ENCODE peak calls at places on chromosomes 13 and 19, in eight cellular contexts. One of them, this sample, is unnamed.

GRCh38 chr13:46031581-46032263 is 20.8 kb downstream of the ZC3H13 start:
- DNase-seq in ovary: no peak
- DNase-seq in transverse colon: no peak
- DNase-seq in heart left ventricle: no peak
- DNase-seq in A549: no peak
- DNase-seq in IMR-90: peak; percentile 55
- DNase-seq in uterus: no peak
- DNase-seq in BE2C: no peak
- DNase-seq in this sample: no peak

GRCh38 chr13:49667773-49668172 is 23.5 kb downstream of the EBPL start:
- DNase-seq in IMR-90: peak; percentile 44
- DNase-seq in ovary: no peak
- DNase-seq in uterus: no peak
- DNase-seq in heart left ventricle: no peak
- DNase-seq in A549: no peak
- DNase-seq in transverse colon: no peak
- DNase-seq in BE2C: no peak
- DNase-seq in this sample: no peak

GRCh38 chr13:25803626-25804025 is 248.2 kb downstream of the SHISA2 start:
- DNase-seq in ovary: no peak
- DNase-seq in heart left ventricle: no peak
- DNase-seq in A549: no peak
- DNase-seq in IMR-90: no peak
- DNase-seq in transverse colon: no peak
- DNase-seq in uterus: no peak
- DNase-seq in BE2C: no peak
- DNase-seq in this sample: no peak

GRCh38 chr19:41997121-41997850 is 3.3 kb upstream of the ATP1A3 start:
- DNase-seq in IMR-90: peak; percentile 22
- DNase-seq in uterus: no peak
- DNase-seq in ovary: no peak
- DNase-seq in A549: peak; percentile 69
- DNase-seq in transverse colon: peak; percentile 32
- DNase-seq in BE2C: peak; percentile 87
- DNase-seq in heart left ventricle: peak; percentile 55
- DNase-seq in this sample: peak; percentile 76

GRCh38 chr13:96684472-96684871 is 309.8 kb downstream of the OXGR1 start:
- DNase-seq in A549: no peak
- DNase-seq in uterus: no peak
- DNase-seq in IMR-90: no peak
- DNase-seq in transverse colon: no peak
- DNase-seq in ovary: no peak
- DNase-seq in heart left ventricle: no peak
- DNase-seq in BE2C: no peak
- DNase-seq in this sample: no peak

GRCh38 chr19:47350599-47350998 is 1.5 kb downstream of the DHX34 start:
- DNase-seq in uterus: no peak
- DNase-seq in ovary: no peak
- DNase-seq in BE2C: no peak
- DNase-seq in A549: no peak
- DNase-seq in IMR-90: no peak
- DNase-seq in heart left ventricle: no peak
- DNase-seq in transverse colon: no peak
- DNase-seq in this sample: no peak

GRCh38 chr19:15300533-15301194 is 31.7 kb downstream of the BRD4 start:
- DNase-seq in transverse colon: no peak
- DNase-seq in uterus: no peak
- DNase-seq in BE2C: no peak
- DNase-seq in IMR-90: peak; percentile 88
- DNase-seq in A549: peak; percentile 19
- DNase-seq in heart left ventricle: no peak
- DNase-seq in ovary: no peak
- DNase-seq in this sample: no peak

GRCh38 chr13:49098198-49098597 is 121.9 kb upstream of the MLNR start:
- DNase-seq in BE2C: no peak
- DNase-seq in uterus: peak; percentile 46
- DNase-seq in ovary: no peak
- DNase-seq in A549: peak; percentile 70
- DNase-seq in heart left ventricle: no peak
- DNase-seq in transverse colon: no peak
- DNase-seq in IMR-90: peak; percentile 99
- DNase-seq in this sample: no peak

GRCh38 chr19:54393381-54393780 is 21.9 kb upstream of the TTYH1 start:
- DNase-seq in A549: no peak
- DNase-seq in BE2C: no peak
- DNase-seq in transverse colon: no peak
- DNase-seq in heart left ventricle: no peak
- DNase-seq in uterus: no peak
- DNase-seq in IMR-90: no peak
- DNase-seq in ovary: no peak
- DNase-seq in this sample: no peak

GRCh38 chr19:54390942-54391577 is 24.2 kb upstream of the TTYH1 start:
- DNase-seq in ovary: peak; percentile 35
- DNase-seq in A549: peak; percentile 80
- DNase-seq in IMR-90: peak; percentile 60
- DNase-seq in transverse colon: peak; percentile 40
- DNase-seq in heart left ventricle: no peak
- DNase-seq in uterus: peak; percentile 20
- DNase-seq in BE2C: peak; percentile 68
- DNase-seq in this sample: peak; percentile 65

GRCh38 chr19:54392078-54392477 is 23.2 kb upstream of the TTYH1 start:
- DNase-seq in heart left ventricle: no peak
- DNase-seq in A549: no peak
- DNase-seq in ovary: no peak
- DNase-seq in uterus: no peak
- DNase-seq in IMR-90: no peak
- DNase-seq in BE2C: no peak
- DNase-seq in transverse colon: no peak
- DNase-seq in this sample: no peak

GRCh38 chr19:54389556-54389955 is 24.8 kb upstream of the LAIR1 start:
- DNase-seq in IMR-90: no peak
- DNase-seq in transverse colon: no peak
- DNase-seq in uterus: no peak
- DNase-seq in heart left ventricle: no peak
- DNase-seq in ovary: no peak
- DNase-seq in A549: no peak
- DNase-seq in BE2C: no peak
- DNase-seq in this sample: no peak

DNA sequence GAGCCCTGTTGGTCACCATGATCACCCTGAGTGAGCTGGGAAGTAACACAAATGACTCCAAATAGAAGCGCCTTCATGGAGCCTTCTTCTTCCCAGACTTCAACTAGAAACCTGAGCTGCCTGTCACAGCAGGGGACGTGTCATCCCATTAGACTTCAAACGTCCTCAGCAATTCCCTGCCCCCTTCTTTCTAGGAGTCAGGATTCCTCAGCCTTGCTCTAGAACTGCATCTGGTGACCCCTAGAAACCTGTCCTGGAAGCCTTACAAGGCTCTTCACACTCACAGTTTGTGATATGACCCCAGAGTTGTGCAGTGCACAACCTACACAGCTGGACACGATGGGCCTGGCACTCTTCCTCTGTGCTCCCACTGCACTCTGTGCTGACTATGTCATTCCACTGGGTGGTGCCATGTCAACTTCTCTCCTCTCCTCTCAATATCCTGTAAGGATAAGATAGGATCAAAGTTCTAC is 23.6 kb upstream of the TTYH1 start:
- DNase-seq in uterus: no peak
- DNase-seq in transverse colon: no peak
- DNase-seq in IMR-90: no peak
- DNase-seq in A549: peak; percentile 41
- DNase-seq in heart left ventricle: no peak
- DNase-seq in ovary: no peak
- DNase-seq in BE2C: no peak
- DNase-seq in this sample: no peak
- TF ChIP-seq CTCF in uterus: no peak
- TF ChIP-seq CTCF in transverse colon: no peak
- TF ChIP-seq CTCF in IMR-90: no peak
- TF ChIP-seq CTCF in A549: no peak
- TF ChIP-seq CTCF in heart left ventricle: no peak
- TF ChIP-seq CTCF in ovary: no peak
- TF ChIP-seq CTCF in BE2C: no peak
- TF ChIP-seq CTCF in this sample: no peak

GRCh38 chr13:94311893-94312292 is 167.6 kb downstream of the DCT start:
- DNase-seq in heart left ventricle: no peak
- DNase-seq in ovary: no peak
- DNase-seq in BE2C: no peak
- DNase-seq in transverse colon: no peak
- DNase-seq in A549: no peak
- DNase-seq in uterus: no peak
- DNase-seq in IMR-90: peak; percentile 36
- DNase-seq in this sample: no peak
- H3K4me1 ChIP-seq in heart left ventricle: peaks cover 4% of the 10 kb centered on the region
- H3K4me1 ChIP-seq in ovary: peaks cover 1% of the 10 kb centered on the region
- H3K4me1 ChIP-seq in BE2C: peaks cover 14% of the 10 kb centered on the region
- H3K4me1 ChIP-seq in transverse colon: no peaks in the 10 kb centered on the region
- H3K4me1 ChIP-seq in A549: peaks cover 9% of the 10 kb centered on the region
- H3K4me1 ChIP-seq in uterus: no peaks in the 10 kb centered on the region
- H3K4me1 ChIP-seq in IMR-90: peaks cover 12% of the 10 kb centered on the region
- H3K4me1 ChIP-seq in this sample: no peaks in the 10 kb centered on the region

GRCh38 chr19:10819124-10820060 is 16.6 kb downstream of the TMED1 start:
- DNase-seq in transverse colon: no peak
- DNase-seq in ovary: no peak
- DNase-seq in uterus: no peak
- DNase-seq in A549: no peak
- DNase-seq in BE2C: no peak
- DNase-seq in heart left ventricle: no peak
- DNase-seq in IMR-90: no peak
- DNase-seq in this sample: no peak

GRCh38 chr19:10816691-10817090 is 19.3 kb downstream of the TMED1 start:
- DNase-seq in transverse colon: no peak
- DNase-seq in A549: no peak
- DNase-seq in uterus: no peak
- DNase-seq in BE2C: no peak
- DNase-seq in ovary: no peak
- DNase-seq in heart left ventricle: no peak
- DNase-seq in IMR-90: no peak
- DNase-seq in this sample: no peak

GRCh38 chr19:10818306-10819123 is 17.5 kb downstream of the TMED1 start:
- DNase-seq in IMR-90: no peak
- DNase-seq in A549: no peak
- DNase-seq in heart left ventricle: no peak
- DNase-seq in uterus: no peak
- DNase-seq in BE2C: no peak
- DNase-seq in ovary: no peak
- DNase-seq in transverse colon: no peak
- DNase-seq in this sample: no peak

GRCh38 chr19:10817291-10818038 is 18.5 kb downstream of the TMED1 start:
- DNase-seq in transverse colon: peak; percentile 51
- DNase-seq in A549: no peak
- DNase-seq in IMR-90: peak; percentile 98
- DNase-seq in BE2C: peak; percentile 59
- DNase-seq in uterus: peak; percentile 86
- DNase-seq in heart left ventricle: peak; percentile 51
- DNase-seq in ovary: peak; percentile 85
- DNase-seq in this sample: no peak

DNA sequence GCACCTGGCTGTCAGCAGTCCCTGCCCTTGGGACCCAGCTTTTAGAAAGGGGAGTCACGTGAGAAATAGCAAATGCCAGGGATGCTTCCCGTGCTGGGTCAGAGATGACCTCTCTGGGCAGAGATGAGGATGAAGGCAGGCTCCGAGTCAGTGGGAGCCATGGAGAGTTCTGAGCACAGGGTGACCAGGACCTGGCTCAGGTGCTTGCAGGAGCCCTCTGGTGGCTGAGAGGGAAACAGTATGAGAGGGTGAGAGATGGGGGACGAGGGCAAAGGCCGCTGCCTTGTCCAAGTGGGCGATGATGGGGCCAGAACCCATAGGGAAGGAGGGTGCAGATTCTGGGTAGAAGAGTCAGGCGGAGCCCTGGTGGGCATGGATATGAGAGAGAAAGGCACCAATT is 15.8 kb downstream of the TMED1 start:
- DNase-seq in BE2C: no peak
- DNase-seq in A549: no peak
- DNase-seq in ovary: no peak
- DNase-seq in IMR-90: no peak
- DNase-seq in uterus: no peak
- DNase-seq in heart left ventricle: no peak
- DNase-seq in transverse colon: no peak
- DNase-seq in this sample: no peak
- TF ChIP-seq CTCF in BE2C: peak; percentile 45
- TF ChIP-seq CTCF in A549: no peak
- TF ChIP-seq CTCF in ovary: no peak
- TF ChIP-seq CTCF in IMR-90: peak; percentile 31
- TF ChIP-seq CTCF in uterus: no peak
- TF ChIP-seq CTCF in heart left ventricle: no peak
- TF ChIP-seq CTCF in transverse colon: no peak
- TF ChIP-seq CTCF in this sample: no peak

GRCh38 chr19:44959691-44960090 is 4.5 kb downstream of the CLPTM1 start:
- DNase-seq in ovary: no peak
- DNase-seq in uterus: no peak
- DNase-seq in A549: no peak
- DNase-seq in heart left ventricle: no peak
- DNase-seq in BE2C: no peak
- DNase-seq in IMR-90: no peak
- DNase-seq in transverse colon: no peak
- DNase-seq in this sample: no peak

GRCh38 chr19:44961821-44962220 is 6.6 kb downstream of the CLPTM1 start:
- DNase-seq in BE2C: no peak
- DNase-seq in A549: no peak
- DNase-seq in ovary: no peak
- DNase-seq in uterus: no peak
- DNase-seq in transverse colon: no peak
- DNase-seq in IMR-90: no peak
- DNase-seq in heart left ventricle: no peak
- DNase-seq in this sample: no peak

GRCh38 chr19:44958090-44958489 is 2.9 kb downstream of the CLPTM1 start:
- DNase-seq in transverse colon: no peak
- DNase-seq in BE2C: no peak
- DNase-seq in IMR-90: no peak
- DNase-seq in ovary: no peak
- DNase-seq in uterus: no peak
- DNase-seq in heart left ventricle: no peak
- DNase-seq in A549: no peak
- DNase-seq in this sample: no peak

GRCh38 chr19:44955500-44956439 is 590 bp downstream of the CLPTM1 start:
- DNase-seq in heart left ventricle: no peak
- DNase-seq in uterus: no peak
- DNase-seq in IMR-90: no peak
- DNase-seq in A549: no peak
- DNase-seq in ovary: no peak
- DNase-seq in transverse colon: no peak
- DNase-seq in BE2C: no peak
- DNase-seq in this sample: no peak

DNA sequence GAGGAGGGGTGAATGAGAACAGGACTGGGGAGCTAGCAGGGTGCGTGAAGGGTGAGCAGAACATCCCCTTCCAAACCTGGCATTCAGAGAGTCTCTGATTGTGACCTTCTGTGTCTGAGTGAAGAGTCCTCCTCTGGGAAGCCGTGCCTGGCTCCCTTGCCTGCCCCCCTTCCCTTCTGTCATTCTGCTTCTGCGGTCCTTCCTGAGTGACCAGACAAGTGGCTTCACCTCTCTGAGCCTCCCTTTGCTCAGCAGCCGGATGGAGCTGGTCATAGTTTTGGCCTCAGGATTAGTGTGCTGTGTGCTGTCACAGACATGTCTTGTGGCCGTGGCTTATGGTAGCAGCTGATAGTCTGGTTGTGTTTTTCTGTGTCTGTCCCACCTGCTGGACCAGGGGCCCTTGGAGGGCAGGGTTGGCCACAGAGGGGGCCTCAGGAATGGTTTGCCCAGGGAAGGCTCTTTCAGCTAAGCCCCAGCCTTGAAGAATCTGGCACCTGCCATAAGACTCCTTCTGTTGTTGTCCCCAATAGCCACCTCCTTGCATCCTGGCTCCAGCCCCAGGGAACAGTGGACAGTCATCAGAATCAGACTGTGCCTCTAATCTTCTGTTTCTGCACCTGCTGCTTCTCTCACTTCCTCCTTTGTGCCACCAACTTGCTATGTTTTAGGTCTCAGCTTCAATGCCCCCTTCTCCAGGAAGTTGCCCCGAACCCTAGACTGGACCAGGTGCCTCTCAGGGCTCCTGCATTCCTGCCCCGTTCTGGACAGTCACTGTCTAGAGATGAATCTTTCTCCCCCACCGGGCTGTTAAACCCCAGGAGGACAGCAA is 5.9 kb downstream of the CLPTM1 start:
- DNase-seq in transverse colon: peak; percentile 17
- DNase-seq in ovary: no peak
- DNase-seq in IMR-90: no peak
- DNase-seq in A549: no peak
- DNase-seq in heart left ventricle: no peak
- DNase-seq in BE2C: no peak
- DNase-seq in uterus: no peak
- DNase-seq in this sample: no peak
- H3K4me1 ChIP-seq in transverse colon: peaks cover 12% of the 10 kb centered on the region
- H3K4me1 ChIP-seq in ovary: peaks cover 8% of the 10 kb centered on the region
- H3K4me1 ChIP-seq in IMR-90: peaks cover 5% of the 10 kb centered on the region
- H3K4me1 ChIP-seq in A549: peaks cover 14% of the 10 kb centered on the region
- H3K4me1 ChIP-seq in heart left ventricle: peaks cover 28% of the 10 kb centered on the region
- H3K4me1 ChIP-seq in BE2C: no peaks in the 10 kb centered on the region
- H3K4me1 ChIP-seq in uterus: peaks cover 9% of the 10 kb centered on the region
- H3K4me1 ChIP-seq in this sample: peaks cover 6% of the 10 kb centered on the region

This sample was measured in Caco-2.